ENCODE peak calls at places on chromosomes 12 and 14, in ten cellular contexts. H is thoracic aorta, G is colonic mucosa, Y is fibroblast of lung, I is GM06990, T is mucosa of descending colon, U is HCT116, W is keratinocyte, X is heart right ventricle, E is AG09309. C is an unnamed sample.

GRCh38 chr12:70408004-70408790 is 42.1 kb downstream of the KCNMB4 start:
- DNase-seq in W (no peak), Y (no peak), U (no peak), H (no peak), I (no peak), E (no peak), X (no peak), T (no peak), G (no peak), C (no peak)

GRCh38 chr14:55382483-55382882 is 29.1 kb downstream of the ATG14 start:
- DNase-seq in I (no peak), Y (no peak), X (no peak), G (no peak), E (no peak), T (no peak), U (no peak), W (no peak), H (no peak), C (peak)

GRCh38 chr12:94762259-94762942 is 112.0 kb upstream of the TMCC3 start:
- DNase-seq in I (peak), T (no peak), X (no peak), E (no peak), U (no peak), Y (no peak), H (no peak), W (no peak), G (no peak), C (no peak)

GRCh38 chr14:73426877-73427276 is 31.5 kb downstream of the NUMB start:
- DNase-seq in Y (peak), U (no peak), W (no peak), G (no peak), E (peak), X (no peak), I (peak), T (no peak), H (no peak), C (peak)

GRCh38 chr12:102052192-102053061 is 9.4 kb downstream of the WASHC3 start:
- DNase-seq in G (no peak), H (no peak), U (no peak), E (no peak), I (peak), Y (no peak), T (peak), W (no peak), X (no peak), C (no peak)

GRCh38 chr12:64088431-64089349 is 133.4 kb downstream of the KICS2 start:
- DNase-seq in T (no peak), Y (peak), U (peak), X (no peak), G (peak), H (no peak), I (no peak), W (peak), E (peak), C (peak)

GRCh38 chr12:107490000-107490399 is 195.6 kb upstream of the PWP1 start:
- DNase-seq in E (no peak), X (no peak), U (no peak), T (no peak), G (no peak), Y (no peak), I (no peak), W (no peak), H (no peak), C (no peak)

GRCh38 chr14:96245710-96246534 is 10.1 kb upstream of the BDKRB1 start:
- DNase-seq in H (no peak), U (no peak), Y (no peak), X (no peak), E (peak), G (no peak), I (no peak), W (no peak), T (no peak), C (peak)

GRCh38 chr14:90742709-90743108 is 73.5 kb downstream of the TTC7B start:
- DNase-seq in U (no peak), G (no peak), I (no peak), T (no peak), H (no peak), W (no peak), X (no peak), Y (no peak), E (no peak), C (peak)

GRCh38 chr14:33676135-33676566 is 274.7 kb downstream of the EGLN3 start:
- DNase-seq in E (no peak), X (peak), Y (peak), W (no peak), U (peak), G (peak), H (no peak), I (no peak), T (peak), C (peak)

GRCh38 chr12:57242691-57243454 is 8.1 kb downstream of the STAC3 start:
- DNase-seq in E (no peak), G (peak), U (peak), W (no peak), Y (peak), X (peak), I (peak), T (peak), H (no peak), C (peak)

GRCh38 chr12:12181516-12181915 is 85.3 kb downstream of the LRP6 start:
- DNase-seq in T (no peak), W (peak), X (no peak), U (no peak), Y (peak), H (no peak), G (no peak), E (no peak), I (no peak), C (peak)

GRCh38 chr14:34713681-34714319 is 593 bp downstream of the CFL2 start:
- DNase-seq in X (peak), U (no peak), Y (peak), W (no peak), G (peak), I (no peak), E (no peak), H (no peak), T (no peak), C (peak)

GRCh38 chr14:65808390-65808789 is 395.9 kb downstream of the FUT8 start:
- DNase-seq in H (no peak), G (no peak), I (no peak), T (no peak), E (no peak), W (no peak), Y (no peak), X (no peak), U (no peak), C (no peak)

GRCh38 chr12:64450711-64451486 is 1.0 kb upstream of the TBK1 start:
- DNase-seq in X (no peak), I (no peak), W (no peak), G (peak), U (no peak), T (no peak), H (no peak), Y (peak), E (no peak), C (peak)

GRCh38 chr12:106954462-106955376 is 988 bp upstream of the TMEM263 start:
- DNase-seq in G (peak), H (peak), W (no peak), X (peak), Y (peak), T (peak), U (no peak), I (peak), E (no peak), C (no peak)

GRCh38 chr14:68548194-68549056 is 244.4 kb downstream of the ZFP36L1 start:
- DNase-seq in H (peak), U (peak), T (peak), E (peak), W (peak), I (no peak), G (peak), X (peak), Y (peak), C (peak)

GRCh38 chr12:26091837-26092236 is 33.0 kb downstream of the BHLHE41 start:
- DNase-seq in X (no peak), E (no peak), U (no peak), I (no peak), W (no peak), H (no peak), Y (peak), T (no peak), G (no peak), C (peak)

GRCh38 chr14:38207830-38208815 is at the start of gene SSTR1:
- DNase-seq in U (no peak), T (peak), X (no peak), E (no peak), Y (peak), G (peak), W (no peak), I (no peak), H (no peak), C (peak)

GRCh38 chr12:89157413-89157812 is 194.9 kb downstream of the DUSP6 start:
- DNase-seq in Y (no peak), U (no peak), G (peak), I (no peak), X (no peak), W (no peak), H (no peak), E (no peak), T (no peak), C (no peak)

GRCh38 chr12:112182499-112182898 is 57.1 kb downstream of the TRAFD1 start:
- DNase-seq in E (no peak), U (no peak), Y (peak), H (no peak), W (no peak), T (no peak), G (no peak), I (no peak), X (no peak), C (no peak)

GRCh38 chr14:75484711-75485429 is 37.4 kb upstream of the BATF start:
- DNase-seq in G (no peak), H (no peak), E (no peak), X (no peak), U (no peak), I (no peak), W (no peak), T (no peak), Y (no peak), C (no peak)

GRCh38 chr14:105074601-105075053 is 9.4 kb upstream of the GPR132 start:
- DNase-seq in E (no peak), U (no peak), I (peak), T (peak), Y (no peak), H (no peak), X (no peak), G (no peak), W (no peak), C (no peak)

GRCh38 chr14:106417224-106418049 is 891.1 kb downstream of the TMEM121 start:
- DNase-seq in Y (no peak), U (peak), G (peak), W (no peak), T (peak), E (no peak), I (peak), H (no peak), X (peak), C (no peak)

GRCh38 chr14:77284066-77284855 is 13.3 kb upstream of the NGB start:
- DNase-seq in Y (no peak), H (no peak), X (no peak), T (no peak), W (no peak), G (no peak), E (no peak), U (no peak), I (no peak), C (no peak)

GRCh38 chr12:81759215-81759991 is at the start of gene PPFIA2:
- DNase-seq in E (no peak), H (no peak), X (peak), W (no peak), I (no peak), Y (peak), T (peak), G (peak), U (no peak), C (peak)

GRCh38 chr12:6369916-6370575 is 5.3 kb downstream of the SCNN1A start:
- DNase-seq in H (no peak), X (no peak), W (no peak), T (no peak), I (no peak), E (no peak), Y (peak), G (no peak), U (no peak), C (no peak)

DNA sequence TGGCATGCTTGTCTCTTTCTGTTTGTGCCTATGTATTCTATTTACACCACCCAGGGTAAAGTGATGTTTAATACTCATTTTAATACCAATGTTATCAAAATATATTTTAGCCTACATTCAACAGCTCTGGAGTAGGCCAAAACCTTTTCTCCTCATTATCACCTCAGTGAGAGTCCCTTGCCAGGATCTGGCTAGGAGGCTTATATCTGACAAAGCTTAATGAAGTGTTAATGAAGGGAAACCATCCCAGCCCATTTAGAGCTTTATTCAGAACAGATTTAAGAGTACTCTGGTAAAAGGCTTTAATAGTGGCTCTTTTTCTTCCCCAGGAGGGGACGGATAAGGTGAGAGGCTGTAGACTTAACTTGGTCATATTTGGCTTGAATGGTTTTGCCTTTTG is 137.6 kb downstream of the GRIN2B start:
- DNase-seq in W (no peak), G (no peak), H (no peak), I (no peak), T (no peak), X (no peak), E (no peak), U (no peak), Y (no peak), C (no peak)
- H3K4me3 ChIP-seq in W (no peak), G (no peak), H (no peak), I (no peak), T (no peak), X (no peak), E (no peak), U (no peak), Y (no peak), C (no peak)

DNA sequence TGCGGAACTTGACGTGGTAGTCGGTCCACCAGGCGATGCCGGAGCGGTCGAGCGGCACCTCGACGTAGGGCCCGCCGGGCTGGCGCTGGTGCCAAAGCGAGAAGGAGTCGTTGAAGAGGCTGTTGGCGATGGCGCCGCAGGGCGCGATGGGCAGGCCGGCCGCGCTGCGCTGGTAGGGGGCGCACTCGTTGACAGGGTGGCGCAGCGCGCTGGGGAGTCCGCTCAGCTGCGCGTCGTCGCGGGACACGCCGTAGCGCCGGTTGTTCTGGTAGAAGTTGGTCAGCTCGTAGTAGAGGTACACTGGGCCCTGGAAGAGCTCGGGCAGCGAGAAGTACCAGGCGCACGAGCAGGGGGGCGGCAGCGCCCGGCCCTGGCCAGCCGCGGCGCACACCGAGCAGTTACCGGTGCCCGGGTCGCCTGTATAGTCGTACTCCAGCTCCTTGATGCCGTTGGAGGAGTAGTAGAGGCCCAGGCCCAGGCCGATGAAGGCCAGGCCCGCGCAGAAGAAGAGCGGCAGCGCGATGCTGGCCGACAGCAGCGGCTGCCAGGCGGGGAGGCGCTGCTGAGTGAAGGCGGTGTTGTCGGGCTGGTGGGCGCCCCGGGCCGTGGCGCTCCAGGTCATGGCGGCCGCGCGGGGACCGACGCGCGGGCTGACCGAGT is 482 bp downstream of the TMEM30B start:
- DNase-seq in E (no peak), X (peak), U (no peak), G (peak), Y (peak), I (peak), H (no peak), T (peak), W (no peak), C (peak)
- H3K4me3 ChIP-seq in E (peak), X (peak), U (no peak), G (peak), Y (peak), I (no peak), H (peak), T (peak), W (peak), C (peak)

GRCh38 chr12:54300267-54300731 is 516 bp downstream of the NFE2 start:
- DNase-seq in I (no peak), H (no peak), T (no peak), X (no peak), W (no peak), Y (no peak), U (no peak), G (no peak), E (no peak), C (no peak)

GRCh38 chr12:54299515-54300266 is 1.1 kb downstream of the NFE2 start:
- DNase-seq in T (no peak), Y (no peak), U (no peak), X (no peak), W (no peak), G (no peak), I (no peak), E (no peak), H (no peak), C (peak)

GRCh38 chr12:54300732-54301427 is at the start of gene NFE2:
- DNase-seq in U (no peak), X (peak), G (peak), W (no peak), Y (peak), T (peak), E (no peak), H (no peak), I (no peak), C (peak)

GRCh38 chr12:54298904-54299303 is 1.9 kb downstream of the NFE2 start:
- DNase-seq in U (no peak), X (no peak), G (no peak), W (no peak), I (no peak), E (no peak), H (no peak), Y (no peak), T (no peak), C (no peak)

DNA sequence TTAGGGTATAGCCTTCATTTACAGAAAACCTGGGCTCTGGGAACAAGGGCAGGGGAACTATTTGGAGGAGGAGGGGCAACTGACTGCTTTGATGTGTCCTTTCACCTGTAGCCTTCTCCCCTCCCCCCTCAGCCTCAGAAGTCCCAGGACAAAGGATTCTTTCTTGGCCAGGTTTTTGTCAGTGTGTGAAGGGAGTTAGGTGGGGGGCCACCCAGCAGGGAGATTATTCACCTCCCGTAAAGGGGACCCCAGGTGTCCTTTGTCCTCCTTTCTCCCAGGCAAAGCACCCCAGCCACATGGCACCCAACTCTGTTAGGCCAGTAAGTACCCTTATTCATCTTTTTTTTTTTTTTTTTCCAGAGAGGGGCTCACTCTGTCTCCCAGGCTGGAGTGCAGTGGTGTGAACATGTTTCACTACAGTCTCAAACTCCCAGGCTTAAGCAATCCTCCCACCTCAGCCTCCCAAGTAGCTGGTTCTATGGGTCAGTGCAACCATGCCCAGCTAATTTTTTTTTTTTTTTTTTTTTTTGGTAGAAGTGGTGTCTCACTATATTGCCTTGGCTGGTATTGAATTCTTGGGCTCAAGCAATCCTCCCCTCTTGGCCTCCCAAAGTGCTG is 722 bp upstream of the NFE2 start:
- DNase-seq in Y (no peak), E (no peak), G (no peak), U (no peak), X (no peak), T (no peak), W (no peak), I (no peak), H (no peak), C (no peak)
- H3K4me3 ChIP-seq in Y (no peak), E (no peak), G (no peak), U (no peak), X (no peak), T (no peak), W (no peak), I (no peak), H (no peak), C (no peak)

DNA sequence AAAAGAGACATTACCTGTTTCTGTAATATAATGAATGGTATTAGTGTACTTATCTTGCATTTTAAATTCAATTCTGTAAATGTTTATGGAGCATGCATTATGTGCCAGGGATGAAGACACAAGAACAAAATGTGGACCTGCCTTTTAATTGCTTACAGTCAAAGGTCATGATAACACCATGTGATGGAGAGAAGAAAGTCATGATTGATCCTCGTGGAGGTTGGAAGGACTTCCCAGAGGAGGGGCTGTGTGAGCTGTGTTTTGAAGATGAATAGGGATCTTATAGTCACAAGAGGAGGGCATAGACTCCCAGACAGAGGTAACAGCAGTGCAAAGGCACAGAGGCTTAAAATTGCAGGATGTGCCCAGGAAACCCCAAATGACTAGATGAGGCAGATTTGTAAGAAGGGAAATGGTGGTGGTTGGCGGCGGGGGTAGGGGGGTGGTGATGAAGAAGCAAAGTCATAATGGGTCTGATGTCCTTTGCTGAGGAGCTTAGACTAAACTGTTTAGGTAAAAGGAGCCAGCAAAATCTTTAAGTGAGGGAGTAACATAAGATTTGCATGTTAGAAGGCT is 151.5 kb downstream of the PRKCH start:
- DNase-seq in Y (peak), I (peak), G (no peak), E (no peak), U (no peak), T (peak), H (no peak), X (no peak), W (no peak), C (no peak)
- H3K4me3 ChIP-seq in Y (no peak), I (no peak), G (no peak), E (no peak), U (no peak), T (no peak), H (no peak), X (no peak), W (no peak), C (no peak)

GRCh38 chr12:49092816-49093406 is 1.7 kb downstream of the DHH start:
- DNase-seq in Y (no peak), U (no peak), E (no peak), G (no peak), W (no peak), I (no peak), T (no peak), H (no peak), X (no peak), C (no peak)
- H3K4me3 ChIP-seq in Y (no peak), U (no peak), E (no peak), G (no peak), W (no peak), I (no peak), T (no peak), H (no peak), X (peak), C (no peak)